ENCODE peak calls at places on chromosomes 11 and 22, in seven cellular contexts. A is activated CD4-positive, alpha-beta T cell treated with anti-CD3 and anti-CD28 coated beads for 1 hour; J is epithelial cell of esophagus; C is activated naive CD4-positive, alpha-beta T cell treated with anti-CD3 and anti-CD28 coated beads for 36 hours; Q is PC-9; H is psoas muscle; N is HS-5. M is an unnamed sample.

GRCh38 chr22:26887456-26887855 is 230.1 kb downstream of the MIAT start:
- DNase-seq in Q (peak; percentile 12), J (no peak), H (no peak), A (no peak), N (peak; percentile 75), C (no peak), M (no peak)

GRCh38 chr11:47551086-47551485 is 1.8 kb downstream of the CELF1 start:
- DNase-seq in Q (no peak), A (no peak), J (peak; percentile 40), C (no peak), H (no peak), N (no peak), M (no peak)

GRCh38 chr11:11413776-11414175 is 60.7 kb upstream of the CSNK2A3 start:
- DNase-seq in J (peak; percentile 44), N (no peak), C (no peak), Q (no peak), A (no peak), H (no peak), M (no peak)

GRCh38 chr22:38719196-38719595 is 13.5 kb downstream of the GTPBP1 start:
- DNase-seq in N (no peak), H (peak; percentile 7), C (no peak), A (no peak), Q (no peak), J (no peak), M (no peak)

GRCh38 chr11:40306938-40307548 is 1152.4 kb downstream of the LRRC4C start:
- DNase-seq in H (no peak), J (peak; percentile 69), A (no peak), C (no peak), Q (no peak), N (peak; percentile 23), M (no peak)

GRCh38 chr11:3840289-3840869 is 380 bp downstream of the RHOG start:
- DNase-seq in Q (no peak), A (no peak), J (no peak), N (no peak), H (no peak), C (peak; percentile 55), M (no peak)

GRCh38 chr22:46047841-46048595 is 71.1 kb upstream of the WNT7B start:
- DNase-seq in J (no peak), H (peak; percentile 63), A (no peak), Q (no peak), C (no peak), N (no peak), M (peak; percentile 68)

GRCh38 chr22:30541979-30542810 is 4.3 kb downstream of the SEC14L6 start:
- DNase-seq in A (no peak), Q (no peak), J (no peak), N (no peak), H (no peak), C (no peak), M (peak; percentile 5)

GRCh38 chr22:45896153-45896951 is 80.6 kb downstream of the WNT7B start:
- DNase-seq in H (peak; percentile 36), J (peak; percentile 94), Q (peak; percentile 78), N (no peak), A (no peak), C (no peak), M (peak; percentile 14)

GRCh38 chr11:95375881-95376280 is 144.9 kb upstream of the SESN3 start:
- DNase-seq in A (no peak), J (peak; percentile 70), C (no peak), Q (no peak), N (peak; percentile 25), H (no peak), M (no peak)

GRCh38 chr11:45266693-45267451 is 19.3 kb downstream of the SYT13 start:
- DNase-seq in H (no peak), J (no peak), N (no peak), C (peak; percentile 37), Q (no peak), A (no peak), M (no peak)

GRCh38 chr11:43825217-43825816 is 55.3 kb upstream of the ALKBH3 start:
- DNase-seq in N (no peak), J (peak; percentile 57), Q (peak; percentile 30), A (no peak), C (peak; percentile 27), H (no peak), M (no peak)

GRCh38 chr11:119491753-119492455 is 68.9 kb upstream of the THY1 start:
- DNase-seq in J (peak; percentile 28), A (no peak), C (no peak), Q (no peak), N (no peak), H (no peak), M (no peak)

GRCh38 chr11:45470151-45471001 is 184.2 kb upstream of the SYT13 start:
- DNase-seq in A (no peak), Q (no peak), N (peak; percentile 32), J (no peak), C (no peak), H (peak; percentile 54), M (peak; percentile 66)

GRCh38 chr11:1198766-1199688 is 23.8 kb upstream of the MUC5B start:
- DNase-seq in H (peak; percentile 37), C (peak; percentile 4), N (no peak), Q (no peak), A (no peak), J (no peak), M (peak; percentile 35)

GRCh38 chr22:36986242-36986821 is 32.9 kb downstream of the TST start:
- DNase-seq in Q (no peak), H (no peak), J (peak; percentile 19), C (peak; percentile 79), N (no peak), A (no peak), M (no peak)

GRCh38 chr22:39214006-39214382 is 30.8 kb downstream of the PDGFB start:
- DNase-seq in J (no peak), C (no peak), H (no peak), A (no peak), Q (no peak), N (no peak), M (no peak)

GRCh38 chr11:69636512-69636866 is 4.5 kb upstream of the CCND1 start:
- DNase-seq in H (peak; percentile 78), A (no peak), Q (peak; percentile 94), N (peak; percentile 84), C (no peak), J (peak; percentile 79), M (peak; percentile 85)

GRCh38 chr22:45455212-45455611 is 41.7 kb downstream of the RIBC2 start:
- DNase-seq in N (no peak), C (no peak), H (peak; percentile 32), J (no peak), Q (no peak), A (no peak), M (peak; percentile 17)

GRCh38 chr11:3165152-3165705 is at the start of gene OSBPL5:
- DNase-seq in C (peak; percentile 68), N (no peak), J (peak; percentile 68), A (peak; percentile 19), Q (peak; percentile 35), H (peak; percentile 83), M (peak; percentile 88)

GRCh38 chr22:30104501-30105156 is 24.4 kb downstream of the HORMAD2 start:
- DNase-seq in N (no peak), A (no peak), Q (no peak), J (no peak), C (no peak), H (no peak), M (no peak)

GRCh38 chr11:131924446-131925240 is 554.2 kb downstream of the NTM start:
- DNase-seq in Q (no peak), C (no peak), H (no peak), A (no peak), N (no peak), J (no peak), M (no peak)

GRCh38 chr22:25067851-25068421 is 115.4 kb downstream of the KIAA1671 start:
- DNase-seq in N (no peak), A (peak; percentile 72), Q (no peak), H (peak; percentile 73), J (no peak), C (peak; percentile 91), M (peak; percentile 47)

GRCh38 chr11:69093106-69093505 is 44.4 kb downstream of the TPCN2 start:
- DNase-seq in J (no peak), H (no peak), A (no peak), Q (no peak), C (no peak), N (no peak), M (no peak)

GRCh38 chr22:38748487-38749136 is 7.2 kb downstream of the SUN2 start:
- DNase-seq in A (no peak), H (no peak), J (peak; percentile 73), C (no peak), Q (no peak), N (no peak), M (no peak)

M was measured in Right ventricle myocardium superior.